ENCODE peak calls at places on chromosome 11, in nine cellular contexts. J is midbrain, X is mucosa of descending colon, A is C1 segment of cervical spinal cord, Z is mucosa of gallbladder, I is left ventricle myocardium inferior, H is prostate gland, G is MCF 10A, M is right lobe of liver. U is an unnamed sample.

GRCh38 chr11:61539009-61539408 is 30.5 kb downstream of the LRRC10B start:
- DNase-seq in H (no peak), Z (peak; percentile 22), A (peak; percentile 5), X (no peak), J (peak; percentile 13), I (no peak), G (no peak), M (no peak), U (no peak)

GRCh38 chr11:19951558-19952083 is 208.7 kb downstream of the DBX1 start:
- DNase-seq in H (peak; percentile 46), M (no peak), I (no peak), J (peak; percentile 84), G (peak; percentile 76), X (peak; percentile 29), A (no peak), Z (no peak), U (peak; percentile 70)

GRCh38 chr11:3642071-3642951 is 519 bp upstream of the ART5 start:
- DNase-seq in I (peak; percentile 87), A (no peak), J (peak; percentile 7), H (peak; percentile 76), X (peak; percentile 78), G (peak; percentile 71), Z (peak; percentile 73), M (peak; percentile 85), U (peak; percentile 68)

GRCh38 chr11:9219115-9219514 is 46.0 kb downstream of the DENND5A start:
- DNase-seq in A (no peak), X (no peak), M (no peak), Z (no peak), G (peak; percentile 63), J (no peak), H (no peak), I (no peak), U (no peak)

GRCh38 chr11:82465481-82465880 is 268.2 kb downstream of the FAM181B start:
- DNase-seq in A (no peak), X (no peak), I (no peak), Z (no peak), H (no peak), M (no peak), J (no peak), G (no peak), U (no peak)

GRCh38 chr11:13963169-13963948 is 836 bp downstream of the SPON1 start:
- DNase-seq in Z (peak; percentile 20), H (no peak), J (no peak), M (no peak), X (peak; percentile 55), I (peak; percentile 22), A (no peak), G (no peak), U (peak; percentile 70)

GRCh38 chr11:64606796-64607380 is 15.9 kb downstream of the SLC22A12 start:
- DNase-seq in M (no peak), J (no peak), Z (no peak), I (no peak), X (no peak), G (no peak), A (no peak), H (no peak), U (no peak)

GRCh38 chr11:76657139-76657823 is 13.3 kb downstream of the LRRC32 start:
- DNase-seq in M (no peak), X (no peak), G (no peak), J (no peak), H (no peak), A (no peak), I (no peak), Z (no peak), U (no peak)

GRCh38 chr11:82732348-82732733 is 1.3 kb downstream of the FAM181B start:
- DNase-seq in X (no peak), H (no peak), I (no peak), A (no peak), J (no peak), Z (no peak), G (no peak), M (no peak), U (no peak)

GRCh38 chr11:34027516-34028406 is 23.8 kb upstream of the CAPRIN1 start:
- DNase-seq in M (peak; percentile 75), A (no peak), X (peak; percentile 83), J (no peak), Z (peak; percentile 74), H (peak; percentile 10), I (no peak), G (no peak), U (peak; percentile 92)

GRCh38 chr11:9717040-9717357 is 53.1 kb downstream of the SWAP70 start:
- DNase-seq in G (no peak), M (no peak), H (no peak), J (no peak), X (no peak), I (no peak), Z (no peak), A (no peak), U (no peak)

GRCh38 chr11:70760416-70761020 is 362.2 kb downstream of the CTTN start:
- DNase-seq in Z (no peak), A (no peak), J (no peak), M (peak; percentile 22), I (no peak), H (no peak), X (no peak), G (no peak), U (no peak)

GRCh38 chr11:35587972-35588371 is 30.3 kb upstream of the FJX1 start:
- DNase-seq in Z (no peak), M (no peak), I (no peak), X (no peak), H (no peak), G (no peak), J (no peak), A (no peak), U (no peak)

GRCh38 chr11:74672332-74672955 is 58.8 kb downstream of the CHRDL2 start:
- DNase-seq in A (no peak), I (no peak), Z (no peak), G (no peak), H (no peak), J (no peak), M (no peak), X (no peak), U (no peak)

GRCh38 chr11:79431535-79431934 is 9.3 kb downstream of the TENM4 start:
- DNase-seq in H (no peak), G (peak; percentile 68), X (no peak), M (no peak), J (no peak), I (no peak), Z (no peak), A (no peak), U (no peak)

U was measured in small intestine.